ENCODE peak calls at places on chromosomes 6 and 20, in four cellular contexts. One of them, this sample, is unnamed.

GRCh38 chr6:147805155-147805554 is 296.7 kb downstream of the SAMD5 start:
- DNase-seq in brain microvascular endothelial cell: no peak
- DNase-seq in A172: no peak
- DNase-seq in H54: no peak
- DNase-seq in this sample: no peak

GRCh38 chr6:146985111-146985510 is 219.1 kb upstream of the STXBP5 start:
- DNase-seq in brain microvascular endothelial cell: no peak
- DNase-seq in A172: peak
- DNase-seq in H54: no peak
- DNase-seq in this sample: no peak

GRCh38 chr6:122730334-122730733 is 49.2 kb upstream of the FABP7 start:
- DNase-seq in brain microvascular endothelial cell: no peak
- DNase-seq in A172: no peak
- DNase-seq in H54: no peak
- DNase-seq in this sample: no peak

GRCh38 chr6:35017461-35018183 is 123.5 kb downstream of the TCP11 start:
- DNase-seq in brain microvascular endothelial cell: no peak
- DNase-seq in A172: no peak
- DNase-seq in H54: no peak
- DNase-seq in this sample: no peak

GRCh38 chr6:80789912-80790635 is 683.6 kb downstream of the BCKDHB start:
- DNase-seq in brain microvascular endothelial cell: no peak
- DNase-seq in A172: no peak
- DNase-seq in H54: no peak
- DNase-seq in this sample: no peak

GRCh38 chr6:36659271-36659670 is 19.2 kb upstream of the CDKN1A start:
- DNase-seq in brain microvascular endothelial cell: no peak
- DNase-seq in A172: peak
- DNase-seq in H54: no peak
- DNase-seq in this sample: peak

GRCh38 chr6:35213161-35213823 is 464 bp upstream of the SCUBE3 start:
- DNase-seq in brain microvascular endothelial cell: no peak
- DNase-seq in A172: no peak
- DNase-seq in H54: no peak
- DNase-seq in this sample: no peak

GRCh38 chr6:135258970-135259369 is 77.9 kb downstream of the MYB start:
- DNase-seq in brain microvascular endothelial cell: no peak
- DNase-seq in A172: no peak
- DNase-seq in H54: no peak
- DNase-seq in this sample: no peak

GRCh38 chr20:62066339-62066982 is 780 bp upstream of the TAF4 start:
- DNase-seq in brain microvascular endothelial cell: no peak
- DNase-seq in A172: peak
- DNase-seq in H54: peak
- DNase-seq in this sample: peak